ENCODE peak calls at places on chromosomes 7 and 10, in ten cellular contexts. One of them, this sample, is unnamed.

GRCh38 chr10:22253578-22253882 is 35.7 kb upstream of the EBLN1 start:
- DNase-seq in dorsolateral prefrontal cortex: no peak
- DNase-seq in COR-L47: no peak
- DNase-seq in activated CD4-positive, alpha-beta T cell treated with anti-CD3 and anti-CD28 coated beads, Interleukin-2, amount 10 ng/mL, durations not matched to agents 7 days and 5 days: peak
- DNase-seq in H7: no peak
- DNase-seq in HEK293T: no peak
- DNase-seq in SW 1271: no peak
- DNase-seq in LHCN-M2: no peak
- DNase-seq in stimulated activated CD4-positive, alpha-beta T cell treated with anti-CD3 and anti-CD28 coated beads, Interleukin-1b, Interleukin-23, amount 100 ng/mL, for 24 hours: no peak
- DNase-seq in activated T-cell treated with anti-CD3 and anti-CD28 coated beads for 1 hour: peak
- DNase-seq in this sample: no peak

GRCh38 chr10:97174937-97175336 is 10.8 kb downstream of the SLIT1 start:
- DNase-seq in SW 1271: no peak
- DNase-seq in stimulated activated CD4-positive, alpha-beta T cell treated with anti-CD3 and anti-CD28 coated beads, Interleukin-1b, Interleukin-23, amount 100 ng/mL, for 24 hours: no peak
- DNase-seq in activated CD4-positive, alpha-beta T cell treated with anti-CD3 and anti-CD28 coated beads, Interleukin-2, amount 10 ng/mL, durations not matched to agents 7 days and 5 days: no peak
- DNase-seq in activated T-cell treated with anti-CD3 and anti-CD28 coated beads for 1 hour: no peak
- DNase-seq in COR-L47: no peak
- DNase-seq in H7: no peak
- DNase-seq in LHCN-M2: no peak
- DNase-seq in dorsolateral prefrontal cortex: no peak
- DNase-seq in HEK293T: no peak
- DNase-seq in this sample: no peak

GRCh38 chr7:102262536-102262935 is 24.1 kb upstream of the SH2B2 start:
- DNase-seq in COR-L47: no peak
- DNase-seq in dorsolateral prefrontal cortex: no peak
- DNase-seq in activated CD4-positive, alpha-beta T cell treated with anti-CD3 and anti-CD28 coated beads, Interleukin-2, amount 10 ng/mL, durations not matched to agents 7 days and 5 days: no peak
- DNase-seq in HEK293T: no peak
- DNase-seq in H7: no peak
- DNase-seq in LHCN-M2: no peak
- DNase-seq in SW 1271: no peak
- DNase-seq in stimulated activated CD4-positive, alpha-beta T cell treated with anti-CD3 and anti-CD28 coated beads, Interleukin-1b, Interleukin-23, amount 100 ng/mL, for 24 hours: no peak
- DNase-seq in activated T-cell treated with anti-CD3 and anti-CD28 coated beads for 1 hour: no peak
- DNase-seq in this sample: no peak

GRCh38 chr10:103448751-103449150 is 3.4 kb downstream of the CALHM2 start:
- DNase-seq in activated T-cell treated with anti-CD3 and anti-CD28 coated beads for 1 hour: no peak
- DNase-seq in SW 1271: no peak
- DNase-seq in COR-L47: no peak
- DNase-seq in LHCN-M2: peak
- DNase-seq in HEK293T: no peak
- DNase-seq in activated CD4-positive, alpha-beta T cell treated with anti-CD3 and anti-CD28 coated beads, Interleukin-2, amount 10 ng/mL, durations not matched to agents 7 days and 5 days: no peak
- DNase-seq in stimulated activated CD4-positive, alpha-beta T cell treated with anti-CD3 and anti-CD28 coated beads, Interleukin-1b, Interleukin-23, amount 100 ng/mL, for 24 hours: no peak
- DNase-seq in dorsolateral prefrontal cortex: no peak
- DNase-seq in H7: no peak
- DNase-seq in this sample: no peak

GRCh38 chr10:987635-987905 is 664 bp upstream of the GTPBP4 start:
- DNase-seq in SW 1271: no peak
- DNase-seq in dorsolateral prefrontal cortex: peak
- DNase-seq in activated T-cell treated with anti-CD3 and anti-CD28 coated beads for 1 hour: no peak
- DNase-seq in stimulated activated CD4-positive, alpha-beta T cell treated with anti-CD3 and anti-CD28 coated beads, Interleukin-1b, Interleukin-23, amount 100 ng/mL, for 24 hours: no peak
- DNase-seq in HEK293T: no peak
- DNase-seq in activated CD4-positive, alpha-beta T cell treated with anti-CD3 and anti-CD28 coated beads, Interleukin-2, amount 10 ng/mL, durations not matched to agents 7 days and 5 days: no peak
- DNase-seq in COR-L47: no peak
- DNase-seq in LHCN-M2: peak
- DNase-seq in H7: no peak
- DNase-seq in this sample: no peak

GRCh38 chr7:122136639-122137253 is 7.3 kb downstream of the AASS start:
- DNase-seq in dorsolateral prefrontal cortex: no peak
- DNase-seq in COR-L47: no peak
- DNase-seq in stimulated activated CD4-positive, alpha-beta T cell treated with anti-CD3 and anti-CD28 coated beads, Interleukin-1b, Interleukin-23, amount 100 ng/mL, for 24 hours: no peak
- DNase-seq in LHCN-M2: peak
- DNase-seq in HEK293T: no peak
- DNase-seq in activated T-cell treated with anti-CD3 and anti-CD28 coated beads for 1 hour: no peak
- DNase-seq in SW 1271: no peak
- DNase-seq in H7: peak
- DNase-seq in activated CD4-positive, alpha-beta T cell treated with anti-CD3 and anti-CD28 coated beads, Interleukin-2, amount 10 ng/mL, durations not matched to agents 7 days and 5 days: no peak
- DNase-seq in this sample: no peak

GRCh38 chr10:34731885-34732701 is 83.0 kb downstream of the PARD3 start:
- DNase-seq in activated CD4-positive, alpha-beta T cell treated with anti-CD3 and anti-CD28 coated beads, Interleukin-2, amount 10 ng/mL, durations not matched to agents 7 days and 5 days: no peak
- DNase-seq in HEK293T: no peak
- DNase-seq in COR-L47: no peak
- DNase-seq in stimulated activated CD4-positive, alpha-beta T cell treated with anti-CD3 and anti-CD28 coated beads, Interleukin-1b, Interleukin-23, amount 100 ng/mL, for 24 hours: no peak
- DNase-seq in LHCN-M2: peak
- DNase-seq in SW 1271: no peak
- DNase-seq in activated T-cell treated with anti-CD3 and anti-CD28 coated beads for 1 hour: no peak
- DNase-seq in dorsolateral prefrontal cortex: no peak
- DNase-seq in H7: no peak
- DNase-seq in this sample: no peak

GRCh38 chr7:44307301-44307900 is 18.0 kb downstream of the CAMK2B start:
- DNase-seq in dorsolateral prefrontal cortex: no peak
- DNase-seq in COR-L47: peak
- DNase-seq in activated CD4-positive, alpha-beta T cell treated with anti-CD3 and anti-CD28 coated beads, Interleukin-2, amount 10 ng/mL, durations not matched to agents 7 days and 5 days: peak
- DNase-seq in SW 1271: no peak
- DNase-seq in stimulated activated CD4-positive, alpha-beta T cell treated with anti-CD3 and anti-CD28 coated beads, Interleukin-1b, Interleukin-23, amount 100 ng/mL, for 24 hours: no peak
- DNase-seq in H7: peak
- DNase-seq in HEK293T: no peak
- DNase-seq in activated T-cell treated with anti-CD3 and anti-CD28 coated beads for 1 hour: no peak
- DNase-seq in LHCN-M2: peak
- DNase-seq in this sample: no peak

GRCh38 chr7:6360841-6361240 is 86.9 kb downstream of the DAGLB start:
- DNase-seq in activated T-cell treated with anti-CD3 and anti-CD28 coated beads for 1 hour: no peak
- DNase-seq in HEK293T: no peak
- DNase-seq in LHCN-M2: no peak
- DNase-seq in dorsolateral prefrontal cortex: no peak
- DNase-seq in SW 1271: no peak
- DNase-seq in H7: no peak
- DNase-seq in stimulated activated CD4-positive, alpha-beta T cell treated with anti-CD3 and anti-CD28 coated beads, Interleukin-1b, Interleukin-23, amount 100 ng/mL, for 24 hours: no peak
- DNase-seq in activated CD4-positive, alpha-beta T cell treated with anti-CD3 and anti-CD28 coated beads, Interleukin-2, amount 10 ng/mL, durations not matched to agents 7 days and 5 days: no peak
- DNase-seq in COR-L47: no peak
- DNase-seq in this sample: no peak

GRCh38 chr7:129684777-129685176 is 73.3 kb downstream of the NRF1 start:
- DNase-seq in stimulated activated CD4-positive, alpha-beta T cell treated with anti-CD3 and anti-CD28 coated beads, Interleukin-1b, Interleukin-23, amount 100 ng/mL, for 24 hours: no peak
- DNase-seq in activated T-cell treated with anti-CD3 and anti-CD28 coated beads for 1 hour: no peak
- DNase-seq in dorsolateral prefrontal cortex: no peak
- DNase-seq in HEK293T: no peak
- DNase-seq in SW 1271: no peak
- DNase-seq in activated CD4-positive, alpha-beta T cell treated with anti-CD3 and anti-CD28 coated beads, Interleukin-2, amount 10 ng/mL, durations not matched to agents 7 days and 5 days: no peak
- DNase-seq in LHCN-M2: no peak
- DNase-seq in COR-L47: peak
- DNase-seq in H7: peak
- DNase-seq in this sample: no peak

GRCh38 chr7:13904689-13905088 is 84.8 kb downstream of the ETV1 start:
- DNase-seq in dorsolateral prefrontal cortex: no peak
- DNase-seq in COR-L47: no peak
- DNase-seq in activated T-cell treated with anti-CD3 and anti-CD28 coated beads for 1 hour: no peak
- DNase-seq in SW 1271: no peak
- DNase-seq in H7: no peak
- DNase-seq in activated CD4-positive, alpha-beta T cell treated with anti-CD3 and anti-CD28 coated beads, Interleukin-2, amount 10 ng/mL, durations not matched to agents 7 days and 5 days: no peak
- DNase-seq in stimulated activated CD4-positive, alpha-beta T cell treated with anti-CD3 and anti-CD28 coated beads, Interleukin-1b, Interleukin-23, amount 100 ng/mL, for 24 hours: no peak
- DNase-seq in LHCN-M2: no peak
- DNase-seq in HEK293T: no peak
- DNase-seq in this sample: no peak

GRCh38 chr10:114110174-114110972 is 63.6 kb downstream of the CCDC186 start:
- DNase-seq in COR-L47: no peak
- DNase-seq in HEK293T: peak
- DNase-seq in activated CD4-positive, alpha-beta T cell treated with anti-CD3 and anti-CD28 coated beads, Interleukin-2, amount 10 ng/mL, durations not matched to agents 7 days and 5 days: no peak
- DNase-seq in activated T-cell treated with anti-CD3 and anti-CD28 coated beads for 1 hour: no peak
- DNase-seq in LHCN-M2: peak
- DNase-seq in H7: peak
- DNase-seq in SW 1271: no peak
- DNase-seq in stimulated activated CD4-positive, alpha-beta T cell treated with anti-CD3 and anti-CD28 coated beads, Interleukin-1b, Interleukin-23, amount 100 ng/mL, for 24 hours: no peak
- DNase-seq in dorsolateral prefrontal cortex: no peak
- DNase-seq in this sample: no peak

GRCh38 chr7:80335473-80336232 is 176.2 kb downstream of the GNAT3 start:
- DNase-seq in HEK293T: peak
- DNase-seq in activated CD4-positive, alpha-beta T cell treated with anti-CD3 and anti-CD28 coated beads, Interleukin-2, amount 10 ng/mL, durations not matched to agents 7 days and 5 days: no peak
- DNase-seq in activated T-cell treated with anti-CD3 and anti-CD28 coated beads for 1 hour: no peak
- DNase-seq in SW 1271: no peak
- DNase-seq in dorsolateral prefrontal cortex: no peak
- DNase-seq in stimulated activated CD4-positive, alpha-beta T cell treated with anti-CD3 and anti-CD28 coated beads, Interleukin-1b, Interleukin-23, amount 100 ng/mL, for 24 hours: no peak
- DNase-seq in H7: no peak
- DNase-seq in LHCN-M2: peak
- DNase-seq in COR-L47: peak
- DNase-seq in this sample: no peak

GRCh38 chr10:33410860-33411234 is 76.4 kb upstream of the NRP1 start:
- DNase-seq in LHCN-M2: no peak
- DNase-seq in activated CD4-positive, alpha-beta T cell treated with anti-CD3 and anti-CD28 coated beads, Interleukin-2, amount 10 ng/mL, durations not matched to agents 7 days and 5 days: no peak
- DNase-seq in stimulated activated CD4-positive, alpha-beta T cell treated with anti-CD3 and anti-CD28 coated beads, Interleukin-1b, Interleukin-23, amount 100 ng/mL, for 24 hours: no peak
- DNase-seq in HEK293T: no peak
- DNase-seq in SW 1271: no peak
- DNase-seq in activated T-cell treated with anti-CD3 and anti-CD28 coated beads for 1 hour: no peak
- DNase-seq in COR-L47: no peak
- DNase-seq in dorsolateral prefrontal cortex: peak
- DNase-seq in H7: no peak
- DNase-seq in this sample: no peak

GRCh38 chr10:129742742-129743550 is 221.1 kb downstream of the EBF3 start:
- DNase-seq in HEK293T: no peak
- DNase-seq in SW 1271: no peak
- DNase-seq in activated CD4-positive, alpha-beta T cell treated with anti-CD3 and anti-CD28 coated beads, Interleukin-2, amount 10 ng/mL, durations not matched to agents 7 days and 5 days: no peak
- DNase-seq in stimulated activated CD4-positive, alpha-beta T cell treated with anti-CD3 and anti-CD28 coated beads, Interleukin-1b, Interleukin-23, amount 100 ng/mL, for 24 hours: no peak
- DNase-seq in activated T-cell treated with anti-CD3 and anti-CD28 coated beads for 1 hour: no peak
- DNase-seq in LHCN-M2: no peak
- DNase-seq in H7: no peak
- DNase-seq in dorsolateral prefrontal cortex: peak
- DNase-seq in COR-L47: no peak
- DNase-seq in this sample: no peak

GRCh38 chr7:28768577-28769147 is 189.5 kb downstream of the TRIL start:
- DNase-seq in LHCN-M2: peak
- DNase-seq in COR-L47: no peak
- DNase-seq in H7: no peak
- DNase-seq in SW 1271: no peak
- DNase-seq in activated T-cell treated with anti-CD3 and anti-CD28 coated beads for 1 hour: no peak
- DNase-seq in stimulated activated CD4-positive, alpha-beta T cell treated with anti-CD3 and anti-CD28 coated beads, Interleukin-1b, Interleukin-23, amount 100 ng/mL, for 24 hours: no peak
- DNase-seq in HEK293T: no peak
- DNase-seq in activated CD4-positive, alpha-beta T cell treated with anti-CD3 and anti-CD28 coated beads, Interleukin-2, amount 10 ng/mL, durations not matched to agents 7 days and 5 days: no peak
- DNase-seq in dorsolateral prefrontal cortex: no peak
- DNase-seq in this sample: no peak

GRCh38 chr7:105773030-105773460 is 103.4 kb downstream of the ATXN7L1 start:
- DNase-seq in HEK293T: no peak
- DNase-seq in LHCN-M2: no peak
- DNase-seq in stimulated activated CD4-positive, alpha-beta T cell treated with anti-CD3 and anti-CD28 coated beads, Interleukin-1b, Interleukin-23, amount 100 ng/mL, for 24 hours: no peak
- DNase-seq in dorsolateral prefrontal cortex: no peak
- DNase-seq in COR-L47: peak
- DNase-seq in H7: peak
- DNase-seq in activated T-cell treated with anti-CD3 and anti-CD28 coated beads for 1 hour: no peak
- DNase-seq in SW 1271: no peak
- DNase-seq in activated CD4-positive, alpha-beta T cell treated with anti-CD3 and anti-CD28 coated beads, Interleukin-2, amount 10 ng/mL, durations not matched to agents 7 days and 5 days: no peak
- DNase-seq in this sample: no peak

GRCh38 chr10:104580774-104581675 is 60.1 kb upstream of the SORCS3 start:
- DNase-seq in SW 1271: no peak
- DNase-seq in HEK293T: peak
- DNase-seq in COR-L47: peak
- DNase-seq in H7: peak
- DNase-seq in activated CD4-positive, alpha-beta T cell treated with anti-CD3 and anti-CD28 coated beads, Interleukin-2, amount 10 ng/mL, durations not matched to agents 7 days and 5 days: peak
- DNase-seq in dorsolateral prefrontal cortex: peak
- DNase-seq in LHCN-M2: peak
- DNase-seq in stimulated activated CD4-positive, alpha-beta T cell treated with anti-CD3 and anti-CD28 coated beads, Interleukin-1b, Interleukin-23, amount 100 ng/mL, for 24 hours: peak
- DNase-seq in activated T-cell treated with anti-CD3 and anti-CD28 coated beads for 1 hour: peak
- DNase-seq in this sample: peak

GRCh38 chr7:123725586-123726171 is 23.1 kb downstream of the WASL start:
- DNase-seq in activated CD4-positive, alpha-beta T cell treated with anti-CD3 and anti-CD28 coated beads, Interleukin-2, amount 10 ng/mL, durations not matched to agents 7 days and 5 days: no peak
- DNase-seq in H7: no peak
- DNase-seq in LHCN-M2: no peak
- DNase-seq in SW 1271: no peak
- DNase-seq in dorsolateral prefrontal cortex: no peak
- DNase-seq in stimulated activated CD4-positive, alpha-beta T cell treated with anti-CD3 and anti-CD28 coated beads, Interleukin-1b, Interleukin-23, amount 100 ng/mL, for 24 hours: no peak
- DNase-seq in HEK293T: peak
- DNase-seq in COR-L47: no peak
- DNase-seq in activated T-cell treated with anti-CD3 and anti-CD28 coated beads for 1 hour: no peak
- DNase-seq in this sample: no peak

GRCh38 chr10:117004627-117005453 is at the start of gene SHTN1:
- DNase-seq in COR-L47: peak
- DNase-seq in LHCN-M2: peak
- DNase-seq in dorsolateral prefrontal cortex: peak
- DNase-seq in activated CD4-positive, alpha-beta T cell treated with anti-CD3 and anti-CD28 coated beads, Interleukin-2, amount 10 ng/mL, durations not matched to agents 7 days and 5 days: peak
- DNase-seq in H7: peak
- DNase-seq in activated T-cell treated with anti-CD3 and anti-CD28 coated beads for 1 hour: no peak
- DNase-seq in HEK293T: peak
- DNase-seq in stimulated activated CD4-positive, alpha-beta T cell treated with anti-CD3 and anti-CD28 coated beads, Interleukin-1b, Interleukin-23, amount 100 ng/mL, for 24 hours: no peak
- DNase-seq in SW 1271: no peak
- DNase-seq in this sample: no peak

GRCh38 chr7:143408686-143409551 is at the start of gene EPHA1:
- DNase-seq in activated T-cell treated with anti-CD3 and anti-CD28 coated beads for 1 hour: peak
- DNase-seq in HEK293T: peak
- DNase-seq in H7: peak
- DNase-seq in dorsolateral prefrontal cortex: no peak
- DNase-seq in SW 1271: no peak
- DNase-seq in activated CD4-positive, alpha-beta T cell treated with anti-CD3 and anti-CD28 coated beads, Interleukin-2, amount 10 ng/mL, durations not matched to agents 7 days and 5 days: peak
- DNase-seq in stimulated activated CD4-positive, alpha-beta T cell treated with anti-CD3 and anti-CD28 coated beads, Interleukin-1b, Interleukin-23, amount 100 ng/mL, for 24 hours: peak
- DNase-seq in COR-L47: no peak
- DNase-seq in LHCN-M2: no peak
- DNase-seq in this sample: peak

GRCh38 chr7:108824840-108825540 is 255.3 kb downstream of the DNAJB9 start:
- DNase-seq in stimulated activated CD4-positive, alpha-beta T cell treated with anti-CD3 and anti-CD28 coated beads, Interleukin-1b, Interleukin-23, amount 100 ng/mL, for 24 hours: no peak
- DNase-seq in dorsolateral prefrontal cortex: no peak
- DNase-seq in LHCN-M2: no peak
- DNase-seq in HEK293T: no peak
- DNase-seq in H7: no peak
- DNase-seq in SW 1271: peak
- DNase-seq in activated T-cell treated with anti-CD3 and anti-CD28 coated beads for 1 hour: no peak
- DNase-seq in COR-L47: no peak
- DNase-seq in activated CD4-positive, alpha-beta T cell treated with anti-CD3 and anti-CD28 coated beads, Interleukin-2, amount 10 ng/mL, durations not matched to agents 7 days and 5 days: no peak
- DNase-seq in this sample: no peak

GRCh38 chr7:158237672-158238335 is 349.8 kb downstream of the PTPRN2 start:
- DNase-seq in COR-L47: no peak
- DNase-seq in HEK293T: no peak
- DNase-seq in activated T-cell treated with anti-CD3 and anti-CD28 coated beads for 1 hour: no peak
- DNase-seq in activated CD4-positive, alpha-beta T cell treated with anti-CD3 and anti-CD28 coated beads, Interleukin-2, amount 10 ng/mL, durations not matched to agents 7 days and 5 days: no peak
- DNase-seq in SW 1271: no peak
- DNase-seq in LHCN-M2: no peak
- DNase-seq in dorsolateral prefrontal cortex: no peak
- DNase-seq in stimulated activated CD4-positive, alpha-beta T cell treated with anti-CD3 and anti-CD28 coated beads, Interleukin-1b, Interleukin-23, amount 100 ng/mL, for 24 hours: no peak
- DNase-seq in H7: peak
- DNase-seq in this sample: no peak

GRCh38 chr10:33347227-33347626 is 12.8 kb upstream of the NRP1 start:
- DNase-seq in dorsolateral prefrontal cortex: no peak
- DNase-seq in activated T-cell treated with anti-CD3 and anti-CD28 coated beads for 1 hour: no peak
- DNase-seq in LHCN-M2: no peak
- DNase-seq in HEK293T: no peak
- DNase-seq in H7: no peak
- DNase-seq in stimulated activated CD4-positive, alpha-beta T cell treated with anti-CD3 and anti-CD28 coated beads, Interleukin-1b, Interleukin-23, amount 100 ng/mL, for 24 hours: no peak
- DNase-seq in SW 1271: no peak
- DNase-seq in activated CD4-positive, alpha-beta T cell treated with anti-CD3 and anti-CD28 coated beads, Interleukin-2, amount 10 ng/mL, durations not matched to agents 7 days and 5 days: no peak
- DNase-seq in COR-L47: no peak
- DNase-seq in this sample: no peak

GRCh38 chr10:28397229-28397628 is 94.4 kb upstream of the MPP7 start:
- DNase-seq in stimulated activated CD4-positive, alpha-beta T cell treated with anti-CD3 and anti-CD28 coated beads, Interleukin-1b, Interleukin-23, amount 100 ng/mL, for 24 hours: no peak
- DNase-seq in HEK293T: no peak
- DNase-seq in LHCN-M2: no peak
- DNase-seq in dorsolateral prefrontal cortex: no peak
- DNase-seq in COR-L47: no peak
- DNase-seq in SW 1271: no peak
- DNase-seq in H7: no peak
- DNase-seq in activated CD4-positive, alpha-beta T cell treated with anti-CD3 and anti-CD28 coated beads, Interleukin-2, amount 10 ng/mL, durations not matched to agents 7 days and 5 days: no peak
- DNase-seq in activated T-cell treated with anti-CD3 and anti-CD28 coated beads for 1 hour: no peak
- DNase-seq in this sample: no peak

GRCh38 chr7:155962968-155963300 is 150.7 kb upstream of the SHH start:
- DNase-seq in HEK293T: no peak
- DNase-seq in LHCN-M2: no peak
- DNase-seq in COR-L47: no peak
- DNase-seq in H7: no peak
- DNase-seq in activated CD4-positive, alpha-beta T cell treated with anti-CD3 and anti-CD28 coated beads, Interleukin-2, amount 10 ng/mL, durations not matched to agents 7 days and 5 days: no peak
- DNase-seq in activated T-cell treated with anti-CD3 and anti-CD28 coated beads for 1 hour: no peak
- DNase-seq in dorsolateral prefrontal cortex: no peak
- DNase-seq in stimulated activated CD4-positive, alpha-beta T cell treated with anti-CD3 and anti-CD28 coated beads, Interleukin-1b, Interleukin-23, amount 100 ng/mL, for 24 hours: no peak
- DNase-seq in SW 1271: no peak
- DNase-seq in this sample: no peak

GRCh38 chr10:92822060-92822634 is 26.2 kb upstream of the EXOC6 start:
- DNase-seq in activated CD4-positive, alpha-beta T cell treated with anti-CD3 and anti-CD28 coated beads, Interleukin-2, amount 10 ng/mL, durations not matched to agents 7 days and 5 days: no peak
- DNase-seq in stimulated activated CD4-positive, alpha-beta T cell treated with anti-CD3 and anti-CD28 coated beads, Interleukin-1b, Interleukin-23, amount 100 ng/mL, for 24 hours: no peak
- DNase-seq in SW 1271: no peak
- DNase-seq in H7: peak
- DNase-seq in LHCN-M2: peak
- DNase-seq in dorsolateral prefrontal cortex: no peak
- DNase-seq in HEK293T: no peak
- DNase-seq in COR-L47: no peak
- DNase-seq in activated T-cell treated with anti-CD3 and anti-CD28 coated beads for 1 hour: no peak
- DNase-seq in this sample: no peak

This sample was measured in effector CD8-positive, alpha-beta T cell.